ENCODE peak calls at places on chromosomes 1 and 21, in eight cellular contexts. J, K, H, T, C, D, X and L are unnamed samples.

GRCh38 chr1:67840449-67840848 is 7.2 kb upstream of the GNG12 start:
- DNase-seq in J (no peak), K (peak), H (no peak), T (no peak), C (peak), D (no peak), X (no peak), L (no peak)

GRCh38 chr1:2639607-2640521 is 7.0 kb upstream of the MMEL1 start:
- DNase-seq in J (no peak), K (no peak), H (no peak), T (no peak), C (no peak), D (no peak), X (no peak), L (no peak)

GRCh38 chr1:44351289-44351688 is 3.8 kb downstream of the ERI3 start:
- DNase-seq in J (no peak), K (no peak), H (no peak), T (no peak), C (no peak), D (no peak), X (no peak), L (no peak)

GRCh38 chr1:159942700-159943640 is 2.4 kb downstream of the IGSF9 start:
- DNase-seq in J (no peak), K (no peak), H (no peak), T (no peak), C (no peak), D (no peak), X (no peak), L (no peak)

GRCh38 chr1:218939095-218939494 is 234.6 kb upstream of the LYPLAL1 start:
- DNase-seq in J (no peak), K (no peak), H (no peak), T (no peak), C (no peak), D (no peak), X (no peak), L (no peak)

GRCh38 chr1:207810173-207810572 is 58.3 kb downstream of the CD46 start:
- DNase-seq in J (no peak), K (peak), H (no peak), T (no peak), C (no peak), D (no peak), X (no peak), L (no peak)

GRCh38 chr1:206786212-206786886 is 14.1 kb upstream of the IL10 start:
- DNase-seq in J (no peak), K (no peak), H (no peak), T (no peak), C (no peak), D (no peak), X (no peak), L (no peak)

GRCh38 chr21:17590443-17590842 is 22.3 kb downstream of the BTG3 start:
- DNase-seq in J (no peak), K (no peak), H (no peak), T (no peak), C (no peak), D (no peak), X (no peak), L (no peak)

GRCh38 chr1:161440312-161440894 is 64.9 kb upstream of the FCGR2A start:
- DNase-seq in J (no peak), K (peak), H (peak), T (peak), C (no peak), D (no peak), X (peak), L (peak)

GRCh38 chr1:21350132-21350885 is 60.0 kb upstream of the ECE1 start:
- DNase-seq in J (no peak), K (no peak), H (no peak), T (no peak), C (no peak), D (no peak), X (no peak), L (no peak)

GRCh38 chr1:93588206-93588605 is 93.4 kb downstream of the BCAR3 start:
- DNase-seq in J (no peak), K (no peak), H (no peak), T (no peak), C (no peak), D (no peak), X (peak), L (no peak)

GRCh38 chr1:242318140-242318539 is 206.4 kb downstream of the PLD5 start:
- DNase-seq in J (no peak), K (no peak), H (no peak), T (no peak), C (no peak), D (no peak), X (no peak), L (no peak)